ENCODE peak calls at places on chromosomes 13 and 19, in six cellular contexts. G is mesenchymal stem cell, U is IMR-90, X is neuronal stem cell, H is mesendoderm, A is H1. J is an unnamed sample.

GRCh38 chr13:64397699-64398098 is 2832.4 kb downstream of the PCDH9 start:
- DNase-seq in G (peak; percentile 14), U (peak; percentile 2), X (no peak), H (no peak), A (no peak), J (no peak)

GRCh38 chr19:677601-678380 is 1.6 kb downstream of the FSTL3 start:
- DNase-seq in G (peak; percentile 64), U (no peak), X (no peak), H (no peak), A (no peak), J (no peak)

GRCh38 chr19:11580665-11581418 is 3.4 kb upstream of the ACP5 start:
- DNase-seq in G (peak; percentile 17), U (peak; percentile 8), X (no peak), H (no peak), A (no peak), J (no peak)

GRCh38 chr19:14545716-14546082 is 16.3 kb downstream of the TECR start:
- DNase-seq in G (no peak), U (no peak), X (no peak), H (no peak), A (no peak), J (no peak)

GRCh38 chr13:41007359-41008118 is 11.6 kb downstream of the ELF1 start:
- DNase-seq in G (no peak), U (peak; percentile 30), X (no peak), H (no peak), A (no peak), J (no peak)

GRCh38 chr13:73421310-73421912 is 362.6 kb downstream of the KLF5 start:
- DNase-seq in G (no peak), U (peak; percentile 68), X (no peak), H (no peak), A (no peak), J (no peak)

GRCh38 chr19:45279587-45280192 is 28.6 kb downstream of the MARK4 start:
- DNase-seq in G (no peak), U (no peak), X (no peak), H (no peak), A (no peak), J (no peak)

GRCh38 chr19:1247747-1248453 is 483 bp upstream of the MIDN start:
- DNase-seq in G (peak; percentile 88), U (peak; percentile 70), X (no peak), H (peak; percentile 71), A (peak; percentile 91), J (peak; percentile 75)

GRCh38 chr13:76307157-76307556 is 579.0 kb downstream of the KCTD12 start:
- DNase-seq in G (peak; percentile 59), U (peak; percentile 79), X (no peak), H (peak; percentile 50), A (no peak), J (no peak)

GRCh38 chr19:33225458-33225925 is at the start of gene SLC7A10:
- DNase-seq in G (no peak), U (no peak), X (no peak), H (no peak), A (no peak), J (no peak)

GRCh38 chr19:1465191-1466016 is 13.6 kb downstream of the C19orf25 start:
- DNase-seq in G (peak; percentile 63), U (peak; percentile 36), X (no peak), H (peak; percentile 75), A (peak; percentile 85), J (peak; percentile 81)

GRCh38 chr13:29073762-29074161 is 253.6 kb downstream of the MTUS2 start:
- DNase-seq in G (no peak), U (no peak), X (no peak), H (peak; percentile 13), A (no peak), J (no peak)

GRCh38 chr13:24505256-24505655 is 7.3 kb downstream of the PARP4 start:
- DNase-seq in G (no peak), U (no peak), X (no peak), H (no peak), A (no peak), J (no peak)

GRCh38 chr19:10074153-10074552 is 12.0 kb upstream of the SHFL start:
- DNase-seq in G (peak; percentile 24), U (peak; percentile 36), X (no peak), H (peak; percentile 51), A (no peak), J (no peak)

GRCh38 chr19:35436477-35437141 is 11.4 kb upstream of the FFAR2 start:
- DNase-seq in G (peak; percentile 88), U (no peak), X (no peak), H (no peak), A (no peak), J (no peak)

GRCh38 chr19:51750381-51751124 is 1.1 kb downstream of the FPR1 start:
- DNase-seq in G (no peak), U (no peak), X (no peak), H (no peak), A (no peak), J (no peak)

GRCh38 chr19:5178841-5179625 is 161.6 kb downstream of the PTPRS start:
- DNase-seq in G (no peak), U (no peak), X (no peak), H (no peak), A (no peak), J (no peak)

GRCh38 chr13:41008349-41008980 is 10.7 kb downstream of the ELF1 start:
- DNase-seq in G (peak; percentile 78), U (peak; percentile 90), X (no peak), H (no peak), A (no peak), J (no peak)

GRCh38 chr13:78657699-78658629 is 991 bp downstream of the OBI1 start:
- DNase-seq in G (peak; percentile 46), U (peak; percentile 8), X (peak; percentile 42), H (peak; percentile 71), A (no peak), J (peak; percentile 32)

GRCh38 chr13:53198017-53198416 is 169.4 kb downstream of the OLFM4 start:
- DNase-seq in G (no peak), U (no peak), X (no peak), H (peak; percentile 74), A (no peak), J (no peak)

GRCh38 chr19:10911579-10912363 is 16.7 kb downstream of the YIPF2 start:
- DNase-seq in G (no peak), U (no peak), X (no peak), H (no peak), A (no peak), J (peak; percentile 19)

GRCh38 chr19:34323433-34324204 is 41.4 kb upstream of the GPI start:
- DNase-seq in G (no peak), U (no peak), X (no peak), H (no peak), A (no peak), J (no peak)

GRCh38 chr13:109541081-109541480 is 245.3 kb downstream of the IRS2 start:
- DNase-seq in G (no peak), U (no peak), X (no peak), H (no peak), A (no peak), J (no peak)
- H2BK15ac ChIP-seq in G (no peak overlapping the region), U (no peak overlapping the region), X (no peak overlapping the region), H (no peak overlapping the region), A (peak overlapping the region; percentile 18), J (no peak overlapping the region)

GRCh38 chr13:27311518-27312208 is 41.0 kb downstream of the RASL11A start:
- DNase-seq in G (no peak), U (no peak), X (no peak), H (no peak), A (no peak), J (no peak)
- H2BK15ac ChIP-seq in G (no peak overlapping the region), U (peak overlapping the region; percentile 64), X (no peak overlapping the region), H (no peak overlapping the region), A (no peak overlapping the region), J (no peak overlapping the region)

GRCh38 chr13:20241593-20241992 is 9.5 kb upstream of the GJB6 start:
- DNase-seq in G (no peak), U (no peak), X (no peak), H (no peak), A (no peak), J (no peak)

DNA sequence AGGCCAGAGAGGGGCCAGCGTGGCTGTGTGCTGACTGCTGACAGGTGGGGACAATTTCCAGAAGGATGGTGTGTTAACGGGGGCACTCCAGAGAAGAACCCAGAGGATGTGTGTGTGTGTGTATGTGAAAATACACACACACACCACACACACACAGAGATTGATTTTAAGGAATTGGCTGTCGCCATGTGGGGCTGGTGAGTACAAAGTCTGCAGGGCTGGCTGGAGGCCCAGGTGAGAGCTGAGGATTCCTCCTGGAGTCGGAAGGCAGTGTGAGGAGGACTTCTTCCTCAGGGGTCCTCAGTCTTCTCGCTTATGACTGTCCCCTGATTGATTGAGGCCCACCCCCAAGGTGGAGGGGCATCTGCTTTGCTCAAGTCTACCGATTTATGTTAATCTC is 7.6 kb upstream of the GJB6 start:
- DNase-seq in G (no peak), U (no peak), X (no peak), H (no peak), A (no peak), J (no peak)
- H2BK15ac ChIP-seq in G (no peak overlapping the region), U (no peak overlapping the region), X (no peak overlapping the region), H (no peak overlapping the region), A (no peak overlapping the region), J (no peak overlapping the region)

GRCh38 chr13:51096131-51096530 is 14.9 kb downstream of the C13orf42 start:
- DNase-seq in G (no peak), U (no peak), X (no peak), H (peak; percentile 78), A (peak; percentile 22), J (no peak)
- H2BK15ac ChIP-seq in G (no peak overlapping the region), U (no peak overlapping the region), X (no peak overlapping the region), H (no peak overlapping the region), A (no peak overlapping the region), J (no peak overlapping the region)

GRCh38 chr13:27263438-27263837 is 7.2 kb upstream of the RASL11A start:
- DNase-seq in G (no peak), U (no peak), X (no peak), H (no peak), A (no peak), J (no peak)
- H2BK15ac ChIP-seq in G (no peak overlapping the region), U (no peak overlapping the region), X (no peak overlapping the region), H (no peak overlapping the region), A (no peak overlapping the region), J (no peak overlapping the region)

GRCh38 chr19:32122258-32122657 is 223.2 kb upstream of the ZNF507 start:
- DNase-seq in G (no peak), U (no peak), X (no peak), H (no peak), A (no peak), J (no peak)
- H2BK15ac ChIP-seq in G (no peak overlapping the region), U (no peak overlapping the region), X (no peak overlapping the region), H (no peak overlapping the region), A (no peak overlapping the region), J (no peak overlapping the region)

GRCh38 chr19:18278521-18279265 is 2.7 kb downstream of the JUND start:
- DNase-seq in G (peak; percentile 82), U (no peak), X (no peak), H (peak; percentile 68), A (no peak), J (no peak)
- H2BK15ac ChIP-seq in G (no peak overlapping the region), U (no peak overlapping the region), X (no peak overlapping the region), H (no peak overlapping the region), A (no peak overlapping the region), J (no peak overlapping the region)

DNA sequence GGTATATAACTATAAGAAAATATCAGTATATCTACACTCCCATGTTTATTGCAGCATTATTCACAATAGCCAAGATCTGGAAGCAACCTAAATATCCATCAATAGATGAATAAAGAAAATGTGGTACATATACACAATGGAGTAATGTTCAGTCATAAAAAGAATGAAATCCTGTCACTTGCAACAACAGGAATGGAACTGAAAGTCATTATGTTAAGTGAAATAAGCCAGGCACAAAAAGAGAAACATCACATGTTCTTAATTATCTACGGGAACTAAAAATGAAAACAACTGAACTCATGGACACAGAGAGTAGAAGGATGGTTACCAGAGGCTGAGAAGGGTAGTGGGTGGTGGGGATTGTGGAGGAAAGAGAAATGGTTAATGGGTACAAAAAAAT is 665.2 kb downstream of the TBC1D4 start:
- DNase-seq in G (no peak), U (no peak), X (no peak), H (no peak), A (no peak), J (no peak)
- H2BK15ac ChIP-seq in G (no peak overlapping the region), U (no peak overlapping the region), X (no peak overlapping the region), H (no peak overlapping the region), A (no peak overlapping the region), J (no peak overlapping the region)